ENCODE peak calls at places on chromosome 1, in eight cellular contexts. Q is left lung, D is astrocyte, R is GM06990, U is mammary epithelial cell, B is transverse colon, N is right lobe of liver, Z is WERI-Rb-1. J is an unnamed sample.
A peak's percentile ranks its signal among the peaks of the same experiment; 100 is the strongest.

GRCh38 chr1:225849905-225850304 is 32.3 kb downstream of the TMEM63A start:
- DNase-seq in Z (no peak), R (no peak), N (peak; percentile 75), Q (peak; percentile 76), U (no peak), D (no peak), B (peak; percentile 47), J (peak; percentile 61)

GRCh38 chr1:225923381-225923691 is 714 bp downstream of the PYCR2 start:
- DNase-seq in Q (no peak), D (no peak), N (no peak), U (no peak), B (peak; percentile 44), R (no peak), Z (no peak), J (no peak)

GRCh38 chr1:36377776-36378175 is 7.9 kb downstream of the STK40 start:
- DNase-seq in N (no peak), D (no peak), Q (no peak), R (no peak), U (no peak), Z (no peak), B (no peak), J (no peak)

GRCh38 chr1:168709407-168709891 is 19.6 kb downstream of the DPT start:
- DNase-seq in N (no peak), Z (no peak), Q (no peak), B (no peak), U (peak; percentile 95), D (peak; percentile 99), R (no peak), J (no peak)

GRCh38 chr1:59013276-59013927 is 229.6 kb upstream of the JUN start:
- DNase-seq in D (peak; percentile 28), U (peak; percentile 81), R (peak; percentile 50), Q (no peak), N (no peak), Z (no peak), B (peak; percentile 62), J (peak; percentile 65)

GRCh38 chr1:58158006-58158405 is 388.5 kb downstream of the OMA1 start:
- DNase-seq in N (no peak), D (no peak), U (no peak), B (no peak), Z (peak; percentile 35), R (no peak), Q (no peak), J (no peak)

GRCh38 chr1:113058861-113059441 is 14.0 kb upstream of the LRIG2 start:
- DNase-seq in Z (no peak), R (no peak), D (no peak), U (no peak), Q (no peak), B (no peak), N (no peak), J (peak; percentile 28)

GRCh38 chr1:7299329-7299799 is 471.7 kb upstream of the VAMP3 start:
- DNase-seq in Q (no peak), D (peak; percentile 98), U (peak; percentile 70), R (no peak), B (peak; percentile 54), Z (no peak), N (no peak), J (peak; percentile 50)

GRCh38 chr1:220699044-220699443 is 8.9 kb downstream of the C1orf115 start:
- DNase-seq in U (no peak), Z (no peak), D (no peak), B (no peak), R (no peak), Q (no peak), N (no peak), J (no peak)

GRCh38 chr1:93991269-93991668 is 82.0 kb upstream of the GCLM start:
- DNase-seq in R (no peak), D (no peak), B (no peak), Q (no peak), N (no peak), Z (no peak), U (no peak), J (no peak)

GRCh38 chr1:156936191-156936590 is 15.8 kb downstream of the LRRC71 start:
- DNase-seq in Q (no peak), R (no peak), B (no peak), Z (no peak), U (no peak), N (no peak), D (no peak), J (no peak)

GRCh38 chr1:156939786-156940334 is 19.4 kb downstream of the LRRC71 start:
- DNase-seq in Z (no peak), B (no peak), U (no peak), D (no peak), Q (no peak), N (no peak), R (no peak), J (no peak)

GRCh38 chr1:156937883-156938282 is 17.5 kb downstream of the LRRC71 start:
- DNase-seq in D (no peak), U (no peak), B (no peak), N (no peak), Q (no peak), R (no peak), Z (no peak), J (no peak)

GRCh38 chr1:156936721-156937220 is 16.3 kb downstream of the LRRC71 start:
- DNase-seq in U (no peak), R (no peak), Q (no peak), D (no peak), N (no peak), B (no peak), Z (peak; percentile 65), J (no peak)

DNA sequence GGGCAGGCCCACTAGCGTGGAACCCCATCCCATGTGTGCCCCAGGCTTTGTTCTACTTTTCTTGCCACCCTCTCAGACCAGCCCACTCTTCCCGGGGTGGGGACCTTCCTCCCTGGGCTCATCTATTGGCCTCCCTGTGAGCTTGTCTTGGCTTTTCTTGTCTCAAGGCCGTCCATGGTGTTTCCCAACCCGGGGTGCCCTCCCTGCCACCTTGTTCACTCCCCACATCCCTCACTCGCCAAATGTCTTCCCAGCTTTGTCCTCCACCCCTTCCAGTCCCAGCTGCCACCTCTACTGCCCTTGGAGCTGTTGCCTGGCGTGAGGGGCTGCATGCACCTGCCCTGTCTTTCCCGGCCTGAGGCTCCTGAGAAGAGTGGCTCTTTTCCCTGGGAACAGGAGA is 18.4 kb downstream of the LRRC71 start:
- DNase-seq in Q (no peak), U (no peak), D (no peak), Z (no peak), N (no peak), R (no peak), B (no peak), J (no peak)
- H3K36me3 ChIP-seq in Q (no peaks in the 10 kb centered on the region), U (no peaks in the 10 kb centered on the region), D (peaks cover 25% of the 10 kb centered on the region), Z (peaks cover 90% of the 10 kb centered on the region), N (no peaks in the 10 kb centered on the region), R (peaks cover 20% of the 10 kb centered on the region), B (peaks cover 25% of the 10 kb centered on the region), J (peaks cover 100% of the 10 kb centered on the region)

DNA sequence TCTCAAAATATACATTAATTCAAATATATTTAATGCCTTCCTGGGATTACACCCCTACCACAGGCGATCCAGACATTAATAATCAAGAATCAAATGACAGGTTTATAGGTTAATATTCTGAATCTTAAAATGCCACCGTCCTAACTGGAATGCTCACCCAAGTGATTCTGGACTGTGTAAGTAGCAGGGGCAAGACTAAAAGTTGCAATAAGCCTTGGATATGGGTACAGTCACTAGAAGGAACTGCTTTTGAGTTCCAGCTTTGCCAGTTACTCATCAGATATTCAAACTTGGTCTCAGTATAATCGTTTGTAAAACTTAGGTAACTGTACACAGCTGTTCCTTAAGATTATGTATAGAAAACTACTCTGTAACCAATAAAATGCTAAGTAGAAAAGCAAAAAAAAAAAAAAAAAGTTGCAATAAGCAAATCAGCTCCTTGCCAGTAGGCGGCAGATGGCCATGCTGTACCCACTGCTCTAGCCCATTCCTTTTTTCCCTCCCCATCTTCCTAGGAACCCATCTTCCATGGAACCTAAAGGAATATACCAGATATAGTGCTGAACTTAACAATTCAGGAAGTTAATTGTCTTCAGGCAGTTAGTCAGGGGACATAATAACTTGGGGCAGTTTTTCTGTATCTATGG is 10.5 kb downstream of the RO60 start:
- DNase-seq in R (no peak), D (no peak), N (no peak), Z (peak; percentile 53), Q (no peak), U (no peak), B (no peak), J (no peak)
- TF ChIP-seq CTCF in R (peak; percentile 65), D (peak; percentile 46), N (no peak), Z (peak; percentile 61), Q (no peak), U (peak; percentile 37), B (peak; percentile 13), J (no peak)

GRCh38 chr1:208031316-208031931 is 120.5 kb upstream of the CD34 start:
- DNase-seq in Z (peak; percentile 71), B (no peak), R (no peak), D (no peak), N (no peak), Q (no peak), U (no peak), J (no peak)

GRCh38 chr1:208028526-208028925 is 117.6 kb upstream of the CD34 start:
- DNase-seq in B (no peak), Q (no peak), D (no peak), U (no peak), Z (no peak), N (no peak), R (no peak), J (no peak)

GRCh38 chr1:208027861-208028260 is 116.9 kb upstream of the CD34 start:
- DNase-seq in D (no peak), N (no peak), B (no peak), U (no peak), Q (peak; percentile 64), R (no peak), Z (no peak), J (no peak)

GRCh38 chr1:208030320-208031091 is 119.6 kb upstream of the CD34 start:
- DNase-seq in B (peak; percentile 26), U (no peak), Q (no peak), Z (peak; percentile 87), D (peak; percentile 61), N (no peak), R (no peak), J (peak; percentile 73)

GRCh38 chr1:208029381-208030319 is 118.7 kb upstream of the CD34 start:
- DNase-seq in Z (no peak), N (no peak), Q (no peak), B (peak; percentile 19), D (peak; percentile 78), R (no peak), U (no peak), J (no peak)
- H3K36me3 ChIP-seq in Z (peaks cover 36% of the 10 kb centered on the region), N (no peaks in the 10 kb centered on the region), Q (no peaks in the 10 kb centered on the region), B (no peaks in the 10 kb centered on the region), D (peaks cover 3% of the 10 kb centered on the region), R (no peaks in the 10 kb centered on the region), U (peaks cover 21% of the 10 kb centered on the region), J (peaks cover 79% of the 10 kb centered on the region)

DNA sequence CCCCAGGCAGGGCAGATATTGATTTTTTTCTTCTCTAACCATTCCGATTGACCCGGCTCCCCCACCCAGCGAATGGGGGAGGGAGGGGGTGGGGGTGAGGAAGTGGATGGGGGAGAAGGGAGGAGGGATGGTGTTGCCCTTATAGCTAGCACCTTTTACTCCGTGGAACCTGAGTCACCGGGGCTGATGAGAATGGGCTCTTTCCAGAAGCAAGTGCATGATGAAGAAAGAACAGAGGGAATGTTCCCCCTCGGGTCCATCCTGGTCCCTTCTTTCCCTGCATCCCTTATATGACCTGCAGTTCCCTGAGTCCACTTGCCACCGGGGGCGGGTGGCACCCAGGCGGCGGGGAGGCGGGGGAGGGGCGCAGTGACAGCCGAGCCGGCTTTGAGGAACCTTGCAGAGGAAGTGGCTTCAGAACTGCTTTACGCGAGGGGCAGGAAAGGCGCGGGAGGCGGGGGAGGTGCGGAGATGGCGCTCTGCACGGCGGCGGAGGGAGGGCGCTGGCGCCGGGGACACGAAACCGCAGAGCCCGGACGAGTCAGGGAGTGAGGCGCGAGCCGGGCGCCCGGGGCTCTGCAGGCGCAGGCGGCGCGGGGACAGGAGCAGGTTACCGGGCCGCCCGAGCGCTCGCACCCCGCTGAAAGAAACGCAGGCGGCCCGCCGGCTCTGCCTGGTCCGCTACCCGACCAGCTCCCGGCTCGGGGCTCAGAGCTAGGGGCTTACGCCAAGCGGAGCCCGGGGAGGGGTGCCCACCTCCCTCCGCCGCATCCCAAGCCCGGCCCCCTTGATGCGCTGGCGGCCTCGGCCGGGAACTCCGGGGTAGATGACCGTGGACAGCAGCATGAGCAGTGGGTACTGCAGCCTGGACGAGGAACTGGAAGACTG is 49.7 kb downstream of the RASSF5 start:
- DNase-seq in N (peak; percentile 90), U (peak; percentile 36), D (no peak), Z (peak; percentile 93), B (peak; percentile 90), R (peak; percentile 90), Q (peak; percentile 98), J (peak; percentile 94)
- TF ChIP-seq CTCF in N (no peak), U (no peak), D (no peak), Z (no peak), B (no peak), R (no peak), Q (no peak), J (peak; percentile 7)

J was measured in heart left ventricle.